ENCODE peak calls at places on chromosomes 16 and 17, in eight cellular contexts. One of them, this sample, is unnamed.

GRCh38 chr17:9928601-9929341 is 23.7 kb upstream of the RCVRN start:
- DNase-seq in GM13977: no peak
- DNase-seq in HepG2: peak; percentile 52
- DNase-seq in HCT116: peak; percentile 66
- DNase-seq in fibroblast of the aortic adventitia: peak; percentile 37
- DNase-seq in AG09309: peak; percentile 29
- DNase-seq in A549: peak; percentile 90
- DNase-seq in psoas muscle: no peak
- DNase-seq in this sample: peak; percentile 74

GRCh38 chr17:43760254-43760852 is 1.8 kb upstream of the SOST start:
- DNase-seq in GM13977: peak; percentile 92
- DNase-seq in HepG2: peak; percentile 90
- DNase-seq in HCT116: peak; percentile 93
- DNase-seq in fibroblast of the aortic adventitia: peak; percentile 95
- DNase-seq in AG09309: peak; percentile 64
- DNase-seq in A549: peak; percentile 96
- DNase-seq in psoas muscle: peak; percentile 94
- DNase-seq in this sample: peak; percentile 87

GRCh38 chr16:72847187-72848044 is 200.5 kb downstream of the ZFHX3 start:
- DNase-seq in GM13977: peak; percentile 63
- DNase-seq in HepG2: peak; percentile 30
- DNase-seq in HCT116: no peak
- DNase-seq in fibroblast of the aortic adventitia: peak; percentile 27
- DNase-seq in AG09309: no peak
- DNase-seq in A549: peak; percentile 76
- DNase-seq in psoas muscle: no peak
- DNase-seq in this sample: peak; percentile 39

GRCh38 chr17:75576661-75577060 is 10.9 kb upstream of the MYO15B start:
- DNase-seq in GM13977: no peak
- DNase-seq in HepG2: peak; percentile 86
- DNase-seq in HCT116: no peak
- DNase-seq in fibroblast of the aortic adventitia: no peak
- DNase-seq in AG09309: no peak
- DNase-seq in A549: no peak
- DNase-seq in psoas muscle: no peak
- DNase-seq in this sample: no peak

GRCh38 chr16:24801761-24802302 is 43.9 kb upstream of the SLC5A11 start:
- DNase-seq in GM13977: no peak
- DNase-seq in HepG2: no peak
- DNase-seq in HCT116: no peak
- DNase-seq in fibroblast of the aortic adventitia: no peak
- DNase-seq in AG09309: no peak
- DNase-seq in A549: no peak
- DNase-seq in psoas muscle: no peak
- DNase-seq in this sample: no peak

GRCh38 chr16:17342031-17342430 is 128.7 kb downstream of the XYLT1 start:
- DNase-seq in GM13977: no peak
- DNase-seq in HepG2: no peak
- DNase-seq in HCT116: no peak
- DNase-seq in fibroblast of the aortic adventitia: no peak
- DNase-seq in AG09309: no peak
- DNase-seq in A549: no peak
- DNase-seq in psoas muscle: no peak
- DNase-seq in this sample: no peak

GRCh38 chr17:40695874-40696472 is 7.6 kb downstream of the KRT24 start:
- DNase-seq in GM13977: no peak
- DNase-seq in HepG2: no peak
- DNase-seq in HCT116: no peak
- DNase-seq in fibroblast of the aortic adventitia: no peak
- DNase-seq in AG09309: no peak
- DNase-seq in A549: no peak
- DNase-seq in psoas muscle: no peak
- DNase-seq in this sample: no peak

GRCh38 chr17:6072157-6072556 is 2.0 kb downstream of the WSCD1 start:
- DNase-seq in GM13977: no peak
- DNase-seq in HepG2: no peak
- DNase-seq in HCT116: no peak
- DNase-seq in fibroblast of the aortic adventitia: no peak
- DNase-seq in AG09309: no peak
- DNase-seq in A549: no peak
- DNase-seq in psoas muscle: no peak
- DNase-seq in this sample: no peak

GRCh38 chr16:81136331-81137011 is 40.3 kb upstream of the GCSH start:
- DNase-seq in GM13977: no peak
- DNase-seq in HepG2: no peak
- DNase-seq in HCT116: no peak
- DNase-seq in fibroblast of the aortic adventitia: no peak
- DNase-seq in AG09309: no peak
- DNase-seq in A549: peak; percentile 28
- DNase-seq in psoas muscle: no peak
- DNase-seq in this sample: no peak

GRCh38 chr17:39376434-39376833 is 25.0 kb downstream of the FBXL20 start:
- DNase-seq in GM13977: no peak
- DNase-seq in HepG2: no peak
- DNase-seq in HCT116: no peak
- DNase-seq in fibroblast of the aortic adventitia: no peak
- DNase-seq in AG09309: no peak
- DNase-seq in A549: no peak
- DNase-seq in psoas muscle: no peak
- DNase-seq in this sample: no peak

GRCh38 chr17:44376124-44376523 is 12.5 kb upstream of the FAM171A2 start:
- DNase-seq in GM13977: peak; percentile 77
- DNase-seq in HepG2: peak; percentile 57
- DNase-seq in HCT116: no peak
- DNase-seq in fibroblast of the aortic adventitia: peak; percentile 55
- DNase-seq in AG09309: no peak
- DNase-seq in A549: no peak
- DNase-seq in psoas muscle: no peak
- DNase-seq in this sample: no peak

GRCh38 chr16:62738631-62739030 is 702.4 kb upstream of the CDH8 start:
- DNase-seq in GM13977: no peak
- DNase-seq in HepG2: no peak
- DNase-seq in HCT116: no peak
- DNase-seq in fibroblast of the aortic adventitia: no peak
- DNase-seq in AG09309: no peak
- DNase-seq in A549: no peak
- DNase-seq in psoas muscle: no peak
- DNase-seq in this sample: no peak

GRCh38 chr17:63983326-63983725 is 10.6 kb upstream of the SCN4A start:
- DNase-seq in GM13977: no peak
- DNase-seq in HepG2: no peak
- DNase-seq in HCT116: no peak
- DNase-seq in fibroblast of the aortic adventitia: no peak
- DNase-seq in AG09309: no peak
- DNase-seq in A549: no peak
- DNase-seq in psoas muscle: peak; percentile 63
- DNase-seq in this sample: no peak

GRCh38 chr17:80513892-80514291 is 30.7 kb upstream of the RPTOR start:
- DNase-seq in GM13977: no peak
- DNase-seq in HepG2: no peak
- DNase-seq in HCT116: no peak
- DNase-seq in fibroblast of the aortic adventitia: peak; percentile 70
- DNase-seq in AG09309: no peak
- DNase-seq in A549: no peak
- DNase-seq in psoas muscle: no peak
- DNase-seq in this sample: peak; percentile 54

GRCh38 chr17:44637066-44637465 is 19.2 kb upstream of the MEIOC start:
- DNase-seq in GM13977: no peak
- DNase-seq in HepG2: no peak
- DNase-seq in HCT116: no peak
- DNase-seq in fibroblast of the aortic adventitia: no peak
- DNase-seq in AG09309: no peak
- DNase-seq in A549: no peak
- DNase-seq in psoas muscle: no peak
- DNase-seq in this sample: no peak

GRCh38 chr16:88627531-88628411 is 10.6 kb upstream of the IL17C start:
- DNase-seq in GM13977: no peak
- DNase-seq in HepG2: no peak
- DNase-seq in HCT116: no peak
- DNase-seq in fibroblast of the aortic adventitia: no peak
- DNase-seq in AG09309: no peak
- DNase-seq in A549: no peak
- DNase-seq in psoas muscle: no peak
- DNase-seq in this sample: no peak

GRCh38 chr16:54931041-54931756 is 534 bp downstream of the IRX5 start:
- DNase-seq in GM13977: peak; percentile 29
- DNase-seq in HepG2: no peak
- DNase-seq in HCT116: no peak
- DNase-seq in fibroblast of the aortic adventitia: peak; percentile 42
- DNase-seq in AG09309: no peak
- DNase-seq in A549: peak; percentile 58
- DNase-seq in psoas muscle: peak; percentile 77
- DNase-seq in this sample: peak; percentile 52

GRCh38 chr17:3043737-3044365 is 19.6 kb downstream of the OR1D5 start:
- DNase-seq in GM13977: no peak
- DNase-seq in HepG2: peak; percentile 15
- DNase-seq in HCT116: no peak
- DNase-seq in fibroblast of the aortic adventitia: no peak
- DNase-seq in AG09309: no peak
- DNase-seq in A549: peak; percentile 50
- DNase-seq in psoas muscle: no peak
- DNase-seq in this sample: no peak
- TF ChIP-seq CTCF in GM13977: peak; percentile 23
- TF ChIP-seq CTCF in HepG2: peak; percentile 68
- TF ChIP-seq CTCF in HCT116: peak; percentile 66
- TF ChIP-seq CTCF in fibroblast of the aortic adventitia: peak; percentile 19
- TF ChIP-seq CTCF in AG09309: no peak
- TF ChIP-seq CTCF in A549: no peak
- TF ChIP-seq CTCF in psoas muscle: no peak
- TF ChIP-seq CTCF in this sample: peak; percentile 67

DNA sequence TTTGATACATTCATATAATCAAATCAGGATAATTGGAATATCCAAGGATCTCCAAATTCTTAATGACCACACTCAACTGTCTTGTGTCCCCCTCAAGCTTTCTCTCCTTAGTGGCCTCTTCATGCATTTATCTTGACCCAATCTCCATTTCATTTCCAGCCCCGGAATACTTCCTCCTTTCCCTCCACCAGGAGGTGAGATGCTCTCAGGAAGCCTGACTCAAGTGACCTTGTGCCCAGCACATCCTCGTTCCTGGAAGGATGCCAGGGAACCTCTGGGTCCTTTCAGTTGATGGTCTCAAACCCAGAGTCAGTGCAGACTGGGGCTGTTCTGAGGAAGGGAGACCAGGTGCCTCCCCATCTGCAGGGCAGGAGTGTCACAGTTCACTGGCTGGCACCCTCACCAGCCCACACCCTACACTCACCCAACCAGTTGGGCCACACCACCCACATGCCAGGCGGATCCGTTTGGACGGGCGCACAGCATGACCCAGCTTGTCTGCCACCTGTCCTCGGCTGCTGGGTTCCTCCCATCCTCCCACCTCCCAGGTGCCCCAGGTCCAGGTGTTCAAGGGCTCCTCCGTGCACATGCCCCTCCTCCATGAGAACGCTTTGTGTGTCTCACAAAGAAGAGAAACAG is 14.0 kb upstream of the EMP2 start:
- DNase-seq in GM13977: no peak
- DNase-seq in HepG2: no peak
- DNase-seq in HCT116: no peak
- DNase-seq in fibroblast of the aortic adventitia: no peak
- DNase-seq in AG09309: no peak
- DNase-seq in A549: no peak
- DNase-seq in psoas muscle: no peak
- DNase-seq in this sample: no peak
- TF ChIP-seq CTCF in GM13977: no peak
- TF ChIP-seq CTCF in HepG2: peak; percentile 55
- TF ChIP-seq CTCF in HCT116: no peak
- TF ChIP-seq CTCF in fibroblast of the aortic adventitia: no peak
- TF ChIP-seq CTCF in AG09309: no peak
- TF ChIP-seq CTCF in A549: no peak
- TF ChIP-seq CTCF in psoas muscle: no peak
- TF ChIP-seq CTCF in this sample: no peak

GRCh38 chr17:46841561-46842379 is 9.6 kb upstream of the WNT9B start:
- DNase-seq in GM13977: peak; percentile 65
- DNase-seq in HepG2: no peak
- DNase-seq in HCT116: no peak
- DNase-seq in fibroblast of the aortic adventitia: no peak
- DNase-seq in AG09309: no peak
- DNase-seq in A549: no peak
- DNase-seq in psoas muscle: no peak
- DNase-seq in this sample: no peak
- TF ChIP-seq CTCF in GM13977: peak; percentile 74
- TF ChIP-seq CTCF in HepG2: peak; percentile 95
- TF ChIP-seq CTCF in HCT116: no peak
- TF ChIP-seq CTCF in fibroblast of the aortic adventitia: peak; percentile 47
- TF ChIP-seq CTCF in AG09309: peak; percentile 54
- TF ChIP-seq CTCF in A549: peak; percentile 94
- TF ChIP-seq CTCF in psoas muscle: peak; percentile 65
- TF ChIP-seq CTCF in this sample: peak; percentile 94

GRCh38 chr17:45715787-45716186 is 68.3 kb upstream of the CRHR1 start:
- DNase-seq in GM13977: no peak
- DNase-seq in HepG2: no peak
- DNase-seq in HCT116: no peak
- DNase-seq in fibroblast of the aortic adventitia: no peak
- DNase-seq in AG09309: no peak
- DNase-seq in A549: no peak
- DNase-seq in psoas muscle: no peak
- DNase-seq in this sample: no peak

GRCh38 chr17:45722161-45722560 is 62.0 kb upstream of the CRHR1 start:
- DNase-seq in GM13977: no peak
- DNase-seq in HepG2: peak; percentile 58
- DNase-seq in HCT116: peak; percentile 16
- DNase-seq in fibroblast of the aortic adventitia: no peak
- DNase-seq in AG09309: no peak
- DNase-seq in A549: peak; percentile 69
- DNase-seq in psoas muscle: no peak
- DNase-seq in this sample: peak; percentile 29

GRCh38 chr17:45718791-45719190 is 65.3 kb upstream of the CRHR1 start:
- DNase-seq in GM13977: no peak
- DNase-seq in HepG2: no peak
- DNase-seq in HCT116: no peak
- DNase-seq in fibroblast of the aortic adventitia: peak; percentile 10
- DNase-seq in AG09309: peak; percentile 61
- DNase-seq in A549: no peak
- DNase-seq in psoas muscle: no peak
- DNase-seq in this sample: peak; percentile 59

GRCh38 chr17:45720386-45720785 is 63.7 kb upstream of the CRHR1 start:
- DNase-seq in GM13977: no peak
- DNase-seq in HepG2: no peak
- DNase-seq in HCT116: no peak
- DNase-seq in fibroblast of the aortic adventitia: no peak
- DNase-seq in AG09309: no peak
- DNase-seq in A549: no peak
- DNase-seq in psoas muscle: no peak
- DNase-seq in this sample: no peak

DNA sequence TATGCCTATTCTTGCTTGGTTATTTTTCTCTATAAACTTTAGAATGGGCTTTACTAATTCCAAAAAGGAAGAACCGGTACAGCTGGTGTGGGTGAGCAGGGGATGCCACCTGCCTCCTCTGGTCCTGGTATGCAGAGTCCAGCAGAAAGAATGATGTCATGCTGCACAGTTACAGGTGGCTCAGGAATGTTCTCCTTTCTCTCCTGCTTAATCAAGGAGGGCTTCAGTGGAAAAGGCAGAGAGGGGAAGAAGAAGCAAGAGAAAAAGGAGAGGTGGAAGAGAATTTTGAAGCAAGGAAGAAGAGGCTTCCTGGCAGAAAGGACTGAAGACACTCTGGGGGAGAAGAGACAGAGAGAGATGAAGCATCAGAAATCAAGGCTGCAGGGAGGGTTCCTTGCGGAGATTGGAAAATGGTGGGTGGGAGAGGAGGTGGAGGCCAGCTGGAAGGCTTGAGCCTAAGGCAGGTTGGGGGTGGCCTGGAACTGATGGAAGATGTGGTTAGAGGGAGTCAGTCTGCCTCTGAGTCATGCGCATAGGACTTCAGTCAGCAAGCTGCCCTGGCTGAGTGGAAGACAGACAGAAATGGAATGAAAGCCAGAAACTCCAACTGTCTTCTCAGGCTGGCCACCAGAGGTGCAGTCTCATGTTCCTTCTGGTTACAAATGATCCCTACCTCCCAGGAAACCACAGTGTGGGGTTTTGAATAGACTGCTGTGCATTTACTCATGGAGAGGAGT is 64.6 kb upstream of the CRHR1 start:
- DNase-seq in GM13977: no peak
- DNase-seq in HepG2: peak; percentile 41
- DNase-seq in HCT116: peak; percentile 64
- DNase-seq in fibroblast of the aortic adventitia: peak; percentile 38
- DNase-seq in AG09309: peak; percentile 84
- DNase-seq in A549: peak; percentile 77
- DNase-seq in psoas muscle: no peak
- DNase-seq in this sample: peak; percentile 90
- TF ChIP-seq CTCF in GM13977: no peak
- TF ChIP-seq CTCF in HepG2: peak; percentile 43
- TF ChIP-seq CTCF in HCT116: peak; percentile 73
- TF ChIP-seq CTCF in fibroblast of the aortic adventitia: peak; percentile 52
- TF ChIP-seq CTCF in AG09309: peak; percentile 66
- TF ChIP-seq CTCF in A549: peak; percentile 24
- TF ChIP-seq CTCF in psoas muscle: peak; percentile 50
- TF ChIP-seq CTCF in this sample: peak; percentile 79